ENCODE peak calls at places on chromosomes 7 and 10, in nine cellular contexts. S is stimulated activated CD4-positive, alpha-beta T cell treated with anti-CD3 and anti-CD28 coated beads, Interleukin-1b, Interleukin-23, amount 100 ng/mL, for 4 hours; F is kidney; D is sciatic nerve; A is spleen; O is GM03348; J is activated T-cell treated with anti-CD3 and anti-CD28 coated beads, Interleukin-2, amount 50 U/mL, for 72 hours; P is stimulated activated CD8-positive, alpha-beta memory T cell treated with anti-CD3 and anti-CD28 coated beads, Interleukin-12 subunit alpha, Interleukin-12 subunit beta, amount 100 ng/mL, for 1 hour; B is nucleus accumbens. Y is an unnamed sample.

GRCh38 chr7:151051108-151051507 is 2.8 kb downstream of the ASIC3 start:
- DNase-seq in J (peak; percentile 55), O (peak; percentile 67), P (no peak), B (peak; percentile 37), S (peak; percentile 49), D (peak; percentile 78), A (no peak), F (no peak), Y (peak; percentile 88)

GRCh38 chr7:128053023-128053422 is 21.8 kb upstream of the LRRC4 start:
- DNase-seq in S (no peak), J (no peak), B (no peak), F (no peak), O (no peak), A (no peak), P (no peak), D (no peak), Y (no peak)

GRCh38 chr7:2151235-2151634 is 81.5 kb downstream of the MAD1L1 start:
- DNase-seq in A (peak; percentile 62), J (no peak), D (no peak), S (no peak), F (peak; percentile 29), P (no peak), B (peak; percentile 15), O (no peak), Y (no peak)

GRCh38 chr10:78664929-78665525 is 403.7 kb upstream of the ZMIZ1 start:
- DNase-seq in S (no peak), B (no peak), F (no peak), D (no peak), O (no peak), J (peak; percentile 10), A (no peak), P (no peak), Y (no peak)

GRCh38 chr7:139691253-139691781 is 86.5 kb downstream of the HIPK2 start:
- DNase-seq in J (no peak), P (no peak), O (no peak), F (no peak), A (no peak), D (no peak), B (no peak), S (no peak), Y (no peak)

GRCh38 chr10:124737221-124737620 is 7.0 kb downstream of the FAM53B start:
- DNase-seq in P (no peak), B (no peak), D (no peak), J (no peak), F (peak; percentile 64), O (no peak), S (no peak), A (no peak), Y (no peak)

GRCh38 chr10:119803264-119803663 is 69.4 kb downstream of the MCMBP start:
- DNase-seq in S (no peak), F (no peak), O (peak; percentile 69), B (no peak), A (no peak), P (no peak), J (no peak), D (no peak), Y (no peak)

GRCh38 chr10:79221110-79222051 is 125.9 kb upstream of the PPIF start:
- DNase-seq in D (no peak), B (no peak), F (peak; percentile 87), A (peak; percentile 81), P (no peak), S (no peak), J (no peak), O (peak; percentile 62), Y (no peak)

GRCh38 chr7:69996132-69996531 is 397.9 kb downstream of the AUTS2 start:
- DNase-seq in D (no peak), J (no peak), S (no peak), A (no peak), F (no peak), O (no peak), B (no peak), P (no peak), Y (no peak)

GRCh38 chr7:134419085-134419484 is 39.8 kb downstream of the AKR1B1 start:
- DNase-seq in D (no peak), S (no peak), O (no peak), B (no peak), J (no peak), F (no peak), P (no peak), A (no peak), Y (no peak)

GRCh38 chr7:57638651-57639050 is 188.7 kb downstream of the ZNF716 start:
- DNase-seq in S (no peak), P (no peak), F (peak; percentile 26), A (peak; percentile 47), J (no peak), O (no peak), D (no peak), B (no peak), Y (no peak)

GRCh38 chr10:79416578-79417255 is 28.7 kb downstream of the ZCCHC24 start:
- DNase-seq in A (peak; percentile 42), D (peak; percentile 55), S (no peak), P (no peak), J (no peak), O (no peak), B (no peak), F (peak; percentile 35), Y (no peak)

Y was measured in endothelial cell.